ENCODE peak calls at places on chromosome 9, in ten cellular contexts. S is H1, F is SK-N-SH, Z is transverse colon, T is HepG2, M is sigmoid colon, R is K562, W is GM12878, K is esophagus muscularis mucosa, V is suprapubic skin. N is an unnamed sample.

GRCh38 chr9:134514503-134514902 is 127.1 kb upstream of the COL5A1 start:
- DNase-seq in K (no peak), T (no peak), V (peak; percentile 58), M (no peak), S (no peak), R (no peak), F (no peak), W (no peak), Z (no peak), N (peak; percentile 17)

GRCh38 chr9:121105531-121105930 is 30.8 kb downstream of the CNTRL start:
- DNase-seq in W (no peak), T (no peak), S (no peak), Z (no peak), K (no peak), M (no peak), R (peak; percentile 11), V (no peak), F (no peak), N (no peak)

GRCh38 chr9:35682520-35682919 is 7.2 kb downstream of the TPM2 start:
- DNase-seq in Z (no peak), M (no peak), W (no peak), K (no peak), V (no peak), R (no peak), T (no peak), S (no peak), F (no peak), N (no peak)

GRCh38 chr9:112072721-112073553 is 102.2 kb downstream of the SUSD1 start:
- DNase-seq in W (no peak), V (no peak), K (peak; percentile 80), R (peak; percentile 82), T (no peak), S (no peak), F (no peak), Z (peak; percentile 6), M (no peak), N (no peak)

GRCh38 chr9:2267171-2267740 is 252.1 kb downstream of the SMARCA2 start:
- DNase-seq in T (no peak), W (no peak), R (no peak), K (no peak), S (no peak), F (no peak), V (no peak), M (no peak), Z (no peak), N (no peak)

GRCh38 chr9:20569525-20569924 is 52.8 kb downstream of the MLLT3 start:
- DNase-seq in S (no peak), W (no peak), F (no peak), R (no peak), M (no peak), K (peak; percentile 3), Z (no peak), V (no peak), T (no peak), N (no peak)

GRCh38 chr9:18910858-18911257 is 122.2 kb downstream of the SAXO1 start:
- DNase-seq in W (no peak), M (no peak), K (peak; percentile 78), F (no peak), Z (no peak), V (no peak), T (no peak), S (no peak), R (no peak), N (no peak)

GRCh38 chr9:98010450-98010849 is 27.3 kb downstream of the ANP32B start:
- DNase-seq in V (no peak), R (no peak), W (no peak), S (no peak), K (no peak), Z (peak; percentile 51), M (no peak), F (peak; percentile 21), T (no peak), N (no peak)

GRCh38 chr9:137947012-137947411 is 69.4 kb downstream of the CACNA1B start:
- DNase-seq in K (no peak), V (no peak), M (no peak), F (no peak), Z (no peak), T (no peak), S (no peak), R (peak; percentile 16), W (no peak), N (no peak)

GRCh38 chr9:136943291-136944093 is 1.0 kb downstream of the FBXW5 start:
- DNase-seq in M (peak; percentile 64), W (no peak), R (peak; percentile 55), V (peak; percentile 76), Z (peak; percentile 43), K (no peak), F (peak; percentile 79), S (peak; percentile 71), T (no peak), N (peak; percentile 50)

GRCh38 chr9:130034570-130034969 is 8.4 kb downstream of the FNBP1 start:
- DNase-seq in T (no peak), S (no peak), Z (no peak), W (no peak), K (no peak), M (no peak), F (no peak), R (no peak), V (no peak), N (no peak)

GRCh38 chr9:135909371-135909770 is 2.0 kb upstream of the CAMSAP1 start:
- DNase-seq in R (no peak), M (no peak), T (no peak), K (no peak), W (no peak), Z (no peak), F (no peak), S (no peak), V (no peak), N (no peak)

GRCh38 chr9:84970432-84970831 is 300.9 kb downstream of the NTRK2 start:
- DNase-seq in M (no peak), W (no peak), K (no peak), R (no peak), T (no peak), S (no peak), V (no peak), Z (peak; percentile 53), F (no peak), N (peak; percentile 35)

GRCh38 chr9:80467632-80468031 is 895.9 kb downstream of the TLE4 start:
- DNase-seq in V (no peak), T (no peak), R (no peak), S (no peak), W (no peak), F (no peak), Z (no peak), K (no peak), M (no peak), N (no peak)

GRCh38 chr9:124038239-124038638 is 26.7 kb downstream of the LHX2 start:
- DNase-seq in F (no peak), S (no peak), Z (no peak), M (peak; percentile 26), V (no peak), R (no peak), W (no peak), K (no peak), T (no peak), N (no peak)
- TF ChIP-seq EP300 in F (no peak), S (no peak), Z (no peak), M (no peak), V (no peak), R (no peak), W (no peak), K (no peak), T (no peak), N (no peak)

GRCh38 chr9:70094747-70095146 is 51.1 kb downstream of the MAMDC2 start:
- DNase-seq in S (no peak), K (no peak), M (no peak), W (no peak), R (no peak), T (no peak), V (no peak), Z (no peak), F (no peak), N (no peak)

GRCh38 chr9:70091553-70091952 is 47.9 kb downstream of the MAMDC2 start:
- DNase-seq in F (no peak), T (no peak), K (no peak), Z (no peak), V (no peak), S (no peak), W (no peak), R (no peak), M (no peak), N (no peak)

GRCh38 chr9:70093095-70093494 is 49.4 kb downstream of the MAMDC2 start:
- DNase-seq in S (no peak), K (no peak), F (no peak), T (no peak), Z (no peak), R (no peak), V (no peak), W (no peak), M (no peak), N (no peak)

GRCh38 chr9:70091103-70091502 is 47.5 kb downstream of the MAMDC2 start:
- DNase-seq in S (no peak), W (no peak), R (no peak), F (no peak), Z (no peak), T (no peak), V (no peak), K (no peak), M (no peak), N (no peak)

GRCh38 chr9:70093944-70094343 is 50.3 kb downstream of the MAMDC2 start:
- DNase-seq in F (no peak), K (no peak), W (no peak), S (no peak), M (no peak), T (no peak), Z (no peak), R (no peak), V (no peak), N (no peak)
- H3K4me1 ChIP-seq in F (no peaks in the 10 kb centered on the region), K (peaks cover 96% of the 10 kb centered on the region), W (no peaks in the 10 kb centered on the region), S (no peaks in the 10 kb centered on the region), M (peaks cover 64% of the 10 kb centered on the region), T (no peaks in the 10 kb centered on the region), Z (peaks cover 23% of the 10 kb centered on the region), R (no peaks in the 10 kb centered on the region), V (peaks cover 10% of the 10 kb centered on the region), N (no peaks in the 10 kb centered on the region)

GRCh38 chr9:88814521-88815101 is 176.7 kb upstream of the S1PR3 start:
- DNase-seq in W (no peak), R (no peak), K (no peak), S (peak; percentile 19), F (peak; percentile 68), Z (no peak), T (no peak), M (no peak), V (no peak), N (no peak)
- TF ChIP-seq POLR2AphosphoS5 in W (no peak), R (no peak), K (peak; percentile 75), S (no peak), F (peak; percentile 96), Z (no peak), T (no peak), M (no peak), V (no peak), N (peak; percentile 56)

DNA sequence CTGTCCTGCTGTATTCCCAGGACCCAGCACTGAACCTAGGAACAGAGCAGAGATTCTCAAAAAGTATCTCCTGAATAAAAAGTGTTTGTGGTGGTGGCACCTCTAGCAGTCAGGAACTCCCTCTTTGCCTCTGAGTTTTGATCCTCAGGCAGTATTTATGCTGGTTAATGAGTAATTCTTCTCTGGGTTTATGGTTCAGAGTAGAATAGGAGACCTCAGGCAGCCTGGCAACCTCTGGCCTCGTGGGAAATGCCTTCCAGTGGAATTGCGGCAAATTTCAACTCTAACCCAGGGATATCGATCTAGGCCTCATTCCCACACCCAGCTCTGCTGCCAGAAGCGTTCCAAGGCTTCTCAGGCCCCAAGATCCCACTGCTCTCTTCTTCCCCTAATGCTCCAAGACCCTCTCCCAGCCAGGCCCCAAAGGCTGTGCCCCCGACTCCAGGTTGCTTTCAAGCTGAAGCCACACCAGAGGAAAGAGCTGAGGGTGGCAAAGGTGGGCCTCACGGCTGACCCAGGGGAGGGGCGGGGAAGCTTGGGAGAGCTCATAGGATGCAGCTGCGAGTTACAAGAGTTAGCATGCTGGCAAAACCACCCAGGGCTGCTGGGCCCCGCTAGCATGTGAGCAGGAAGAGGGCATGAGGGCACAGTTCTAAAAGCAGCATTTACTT is 10.9 kb upstream of the HDHD3 start:
- DNase-seq in W (no peak), V (no peak), Z (peak; percentile 73), K (no peak), T (peak; percentile 91), R (no peak), S (no peak), M (no peak), F (no peak), N (peak; percentile 61)
- TF ChIP-seq EP300 in W (no peak), V (no peak), Z (no peak), K (no peak), T (peak; percentile 41), R (no peak), S (no peak), M (no peak), F (no peak), N (no peak)

N was measured in stomach.